ENCODE peak calls at places on chromosomes 7 and 10, in seven cellular contexts. C is heart right ventricle, L is neural crest cell, J is bronchial epithelial cell, X is fibroblast of the aortic adventitia, G is esophagus muscularis mucosa, E is upper lobe of right lung. O is an unnamed sample.

GRCh38 chr7:25949672-25950487 is 202.1 kb upstream of the NFE2L3 start:
- DNase-seq in C (no peak), L (peak), G (peak), E (peak), X (no peak), J (no peak), O (peak)

GRCh38 chr10:88922041-88922440 is 30.5 kb downstream of the ACTA2 start:
- DNase-seq in X (peak), L (no peak), G (no peak), J (no peak), E (no peak), C (no peak), O (no peak)

GRCh38 chr10:103062854-103063642 is 130.0 kb downstream of the NT5C2 start:
- DNase-seq in X (no peak), E (no peak), J (no peak), G (no peak), L (no peak), C (no peak), O (no peak)

GRCh38 chr7:35596061-35596460 is 98.9 kb downstream of the HERPUD2 start:
- DNase-seq in E (no peak), J (peak), G (no peak), C (no peak), L (no peak), X (peak), O (no peak)

GRCh38 chr10:3781458-3782098 is 3.4 kb downstream of the KLF6 start:
- DNase-seq in G (no peak), C (peak), X (peak), E (peak), L (no peak), J (no peak), O (no peak)

GRCh38 chr7:83301416-83301815 is 138.7 kb upstream of the PCLO start:
- DNase-seq in J (peak), G (no peak), C (no peak), L (no peak), E (no peak), X (peak), O (no peak)

GRCh38 chr7:142478479-142479220 is 220.8 kb upstream of the PRSS58 start:
- DNase-seq in C (no peak), E (no peak), L (no peak), X (peak), J (peak), G (no peak), O (no peak)

GRCh38 chr7:36986429-36987362 is 262.4 kb upstream of the AOAH start:
- DNase-seq in G (no peak), J (peak), C (peak), L (peak), E (peak), X (peak), O (peak)

GRCh38 chr10:2392145-2392812 is 655.0 kb upstream of the ADARB2 start:
- DNase-seq in E (no peak), C (no peak), G (no peak), J (no peak), L (no peak), X (peak), O (no peak)

GRCh38 chr7:50310361-50310760 is 5.8 kb downstream of the IKZF1 start:
- DNase-seq in X (no peak), L (no peak), J (no peak), G (no peak), E (no peak), C (no peak), O (no peak)

GRCh38 chr10:77297370-77297692 is 340.3 kb downstream of the KCNMA1 start:
- DNase-seq in C (no peak), G (no peak), L (no peak), E (no peak), X (peak), J (peak), O (no peak)

GRCh38 chr7:538764-539685 is 19.4 kb upstream of the PDGFA start:
- DNase-seq in E (peak), X (no peak), J (peak), C (peak), L (no peak), G (no peak), O (no peak)

GRCh38 chr10:101060951-101061813 is 607 bp upstream of the KAZALD1 start:
- DNase-seq in C (peak), L (peak), J (no peak), E (peak), X (peak), G (no peak), O (peak)

GRCh38 chr10:73529089-73529832 is 33.4 kb upstream of the PPP3CB start:
- DNase-seq in L (peak), G (no peak), X (peak), E (no peak), C (no peak), J (peak), O (peak)

GRCh38 chr7:74059037-74059436 is 24.6 kb upstream of the LIMK1 start:
- DNase-seq in G (no peak), X (no peak), J (no peak), L (no peak), C (no peak), E (no peak), O (no peak)

GRCh38 chr7:86768394-86768793 is 124.7 kb downstream of the GRM3 start:
- DNase-seq in L (no peak), X (no peak), C (no peak), J (no peak), E (no peak), G (no peak), O (no peak)

GRCh38 chr10:4033341-4033896 is 248.4 kb upstream of the KLF6 start:
- DNase-seq in L (no peak), X (no peak), G (no peak), C (no peak), E (no peak), J (no peak), O (no peak)

GRCh38 chr10:101576229-101576863 is 11.7 kb downstream of the POLL start:
- DNase-seq in C (no peak), G (no peak), J (peak), E (no peak), X (peak), L (no peak), O (no peak)

GRCh38 chr10:52423369-52423768 is 109.3 kb downstream of the DKK1 start:
- DNase-seq in L (no peak), G (no peak), C (no peak), J (peak), X (no peak), E (no peak), O (no peak)

GRCh38 chr7:66557214-66558200 is 71.2 kb upstream of the KCTD7 start:
- DNase-seq in L (peak), X (peak), E (peak), C (peak), J (peak), G (no peak), O (peak)

GRCh38 chr7:87564290-87564963 is 36.3 kb downstream of the ABCB1 start:
- DNase-seq in C (no peak), J (peak), X (no peak), E (no peak), G (no peak), L (peak), O (no peak)

GRCh38 chr10:14648042-14648765 is 126.5 kb downstream of the FAM107B start:
- DNase-seq in L (peak), C (peak), J (peak), G (no peak), X (peak), E (peak), O (peak)

GRCh38 chr10:22245567-22245966 is 27.8 kb upstream of the EBLN1 start:
- DNase-seq in L (no peak), X (peak), G (no peak), J (peak), E (no peak), C (no peak), O (no peak)

GRCh38 chr10:29240991-29241660 is 47.7 kb upstream of the LYZL1 start:
- DNase-seq in C (no peak), E (no peak), X (no peak), G (no peak), J (no peak), L (no peak), O (no peak)

GRCh38 chr10:73368238-73368637 is 9.6 kb upstream of the CFAP70 start:
- DNase-seq in E (no peak), X (no peak), C (no peak), G (no peak), L (no peak), J (no peak), O (no peak)

GRCh38 chr10:96556003-96556402 is 30.8 kb downstream of the TM9SF3 start:
- DNase-seq in X (peak), E (no peak), L (no peak), G (no peak), C (no peak), J (peak), O (no peak)

GRCh38 chr10:6250745-6251144 is 48.0 kb downstream of the PFKFB3 start:
- DNase-seq in X (no peak), C (no peak), G (no peak), E (no peak), J (no peak), L (no peak), O (no peak)

GRCh38 chr7:362416-363096 is 72.6 kb downstream of the FOXL3 start:
- DNase-seq in L (no peak), J (peak), E (peak), C (peak), X (peak), G (no peak), O (peak)

GRCh38 chr7:139567647-139568345 is 44.3 kb downstream of the CLEC2L start:
- DNase-seq in G (no peak), L (no peak), C (no peak), X (no peak), J (no peak), E (no peak), O (no peak)

GRCh38 chr10:10777279-10777678 is 240.4 kb upstream of the CELF2 start:
- DNase-seq in G (peak), X (no peak), C (no peak), L (no peak), J (no peak), E (no peak), O (no peak)

GRCh38 chr10:102641398-102641797 is 2.9 kb upstream of the TRIM8 start:
- DNase-seq in E (no peak), X (no peak), L (no peak), C (no peak), J (no peak), G (no peak), O (no peak)

GRCh38 chr10:115711306-115711705 is 561.7 kb downstream of the GFRA1 start:
- DNase-seq in J (no peak), X (no peak), L (no peak), G (no peak), E (no peak), C (no peak), O (no peak)

GRCh38 chr10:115706482-115707076 is 566.4 kb downstream of the GFRA1 start:
- DNase-seq in L (peak), X (peak), J (peak), E (no peak), C (no peak), G (no peak), O (no peak)

DNA sequence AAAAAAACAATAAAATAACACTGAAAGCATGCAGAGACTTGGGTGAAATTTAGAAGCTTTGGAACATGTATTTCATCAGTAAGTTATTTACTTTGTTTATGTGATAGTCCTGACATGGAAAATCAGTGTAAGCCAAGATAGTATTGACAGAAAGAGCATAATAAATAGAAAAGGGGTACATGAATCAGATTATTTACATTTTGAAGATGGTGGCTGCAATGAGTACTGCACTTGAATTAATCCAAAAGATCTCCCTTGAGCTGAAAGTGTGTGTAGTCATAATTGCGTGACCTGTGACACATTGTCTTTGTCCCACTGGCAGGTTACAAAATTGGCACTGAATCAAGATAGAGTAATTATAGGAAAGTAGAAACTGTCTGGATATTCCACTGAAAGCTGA is 562.9 kb downstream of the GFRA1 start:
- DNase-seq in C (no peak), L (no peak), J (peak), X (no peak), E (no peak), G (no peak), O (no peak)
- TF ChIP-seq CTCF in C (no peak), L (peak), J (no peak), X (no peak), E (no peak), G (no peak), O (peak)

GRCh38 chr7:38178004-38178694 is at the start of gene STARD3NL:
- DNase-seq in E (peak), C (peak), L (peak), G (peak), X (peak), J (peak), O (peak)
- TF ChIP-seq CTCF in E (no peak), C (no peak), L (no peak), G (no peak), X (no peak), J (no peak), O (no peak)

GRCh38 chr7:1593091-1593866 is 23.4 kb upstream of the PSMG3 start:
- DNase-seq in G (no peak), E (no peak), X (no peak), C (no peak), J (no peak), L (no peak), O (no peak)
- TF ChIP-seq CTCF in G (peak), E (peak), X (peak), C (no peak), J (peak), L (peak), O (peak)

DNA sequence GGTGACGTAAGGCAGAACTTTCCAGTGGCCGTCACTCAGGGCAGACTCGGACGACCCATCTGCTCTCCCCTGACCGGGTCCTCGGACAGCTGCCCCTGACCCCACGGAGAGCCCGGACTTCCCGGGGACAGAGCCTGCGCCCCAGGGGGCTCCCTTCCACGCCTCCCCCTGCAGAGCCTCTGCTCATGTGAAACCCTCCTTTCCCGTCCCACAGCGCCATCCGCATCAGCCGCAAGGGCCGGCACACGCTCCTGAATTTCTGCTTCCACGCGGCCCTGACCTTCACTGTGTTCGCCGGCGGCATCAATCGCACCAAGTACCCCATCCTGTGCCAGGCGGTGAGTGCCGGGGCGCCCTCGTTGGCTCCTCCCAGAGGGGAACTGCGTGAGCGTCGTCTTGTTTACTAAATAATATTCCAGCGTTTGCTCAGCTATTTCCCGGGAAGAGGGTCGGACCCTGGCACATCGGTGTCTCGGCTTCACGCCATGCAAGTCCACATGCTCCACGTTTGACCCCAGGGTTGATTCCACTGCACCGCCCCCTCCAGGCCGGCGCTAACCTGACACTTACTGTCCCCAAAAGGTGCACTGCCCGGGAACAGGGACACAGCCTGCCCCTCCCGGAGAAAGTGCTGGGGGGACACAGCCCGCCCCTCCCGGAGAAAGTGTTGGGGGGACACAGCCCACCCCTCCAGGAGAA is 10.9 kb downstream of the ADGRA1 start:
- DNase-seq in X (no peak), G (no peak), E (no peak), J (no peak), C (no peak), L (no peak), O (no peak)
- TF ChIP-seq CTCF in X (no peak), G (no peak), E (no peak), J (no peak), C (no peak), L (no peak), O (no peak)

GRCh38 chr7:56063882-56064625 is at the start of gene SUMF2:
- DNase-seq in X (peak), E (peak), C (peak), L (peak), J (peak), G (peak), O (peak)
- TF ChIP-seq CTCF in X (peak), E (peak), C (no peak), L (no peak), J (peak), G (peak), O (no peak)

GRCh38 chr7:92720604-92721350 is 115.6 kb downstream of the CDK6 start:
- DNase-seq in J (no peak), L (no peak), G (no peak), C (no peak), E (no peak), X (no peak), O (peak)
- TF ChIP-seq CTCF in J (no peak), L (no peak), G (no peak), C (no peak), E (no peak), X (no peak), O (no peak)

DNA sequence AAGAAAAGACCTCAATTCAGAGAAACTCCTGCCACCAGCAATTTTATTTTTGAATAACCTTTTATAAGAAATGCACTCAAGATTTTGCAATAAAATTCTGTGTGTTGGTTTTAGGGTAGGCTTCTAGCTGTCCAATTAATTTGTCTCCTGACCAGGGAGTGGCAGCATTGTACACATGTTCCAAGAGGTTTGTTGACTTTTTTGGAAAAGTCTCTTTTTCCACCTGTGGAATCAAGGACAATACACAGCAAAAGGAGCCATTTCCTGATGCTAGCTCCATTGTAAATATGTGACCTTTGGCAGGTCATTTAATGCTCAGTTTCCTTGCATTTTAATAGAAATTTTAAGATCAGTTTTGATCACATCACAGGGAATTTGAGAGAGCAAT is 1.8 kb downstream of the GIMAP5 start:
- DNase-seq in X (no peak), J (no peak), C (no peak), G (no peak), E (no peak), L (no peak), O (no peak)
- TF ChIP-seq CTCF in X (no peak), J (no peak), C (no peak), G (peak), E (peak), L (no peak), O (no peak)

GRCh38 chr7:6579446-6579845 is 2.2 kb downstream of the ZDHHC4 start:
- DNase-seq in X (no peak), E (no peak), C (no peak), J (no peak), L (no peak), G (no peak), O (no peak)
- TF ChIP-seq CTCF in X (peak), E (peak), C (no peak), J (peak), L (peak), G (no peak), O (no peak)